ENCODE peak calls at places on chromosome 13, in four cellular contexts. P is GM23248; D is effector memory CD4-positive, alpha-beta T cell; U is fibroblast of lung. F is an unnamed sample.

GRCh38 chr13:55577082-55577846 is 1563.5 kb upstream of the PRR20A start:
- DNase-seq in D (no peak), U (no peak), P (no peak), F (no peak)

GRCh38 chr13:94749162-94749561 is 36.8 kb upstream of the SOX21 start:
- DNase-seq in P (no peak), U (no peak), D (no peak), F (no peak)

GRCh38 chr13:95644611-95645052 is at the start of gene DZIP1:
- DNase-seq in P (peak; percentile 95), D (no peak), U (peak; percentile 87), F (peak; percentile 82)

GRCh38 chr13:62633448-62633847 is 1217.8 kb upstream of the PCDH20 start:
- DNase-seq in P (no peak), U (no peak), D (no peak), F (no peak)

GRCh38 chr13:32261567-32261966 is 53.6 kb downstream of the ZAR1L start:
- DNase-seq in U (peak; percentile 90), D (no peak), P (peak; percentile 88), F (peak; percentile 63)

GRCh38 chr13:103140001-103140671 is 73.9 kb upstream of the SLC10A2 start:
- DNase-seq in P (peak; percentile 1), D (no peak), U (peak; percentile 2), F (no peak)

GRCh38 chr13:39776439-39776838 is 121.0 kb downstream of the COG6 start:
- DNase-seq in U (peak; percentile 66), P (peak; percentile 45), D (no peak), F (no peak)

GRCh38 chr13:79393564-79394249 is 12.3 kb downstream of the RBM26 start:
- DNase-seq in D (peak; percentile 5), U (no peak), P (no peak), F (no peak)

GRCh38 chr13:44715287-44716224 is 139.4 kb upstream of the TSC22D1 start:
- DNase-seq in D (no peak), U (no peak), P (peak; percentile 58), F (no peak)

GRCh38 chr13:48278806-48279205 is 24.7 kb upstream of the RB1 start:
- DNase-seq in U (no peak), D (no peak), P (no peak), F (no peak)

GRCh38 chr13:52096748-52097147 is 32.1 kb downstream of the NEK5 start:
- DNase-seq in D (no peak), U (no peak), P (no peak), F (no peak)

GRCh38 chr13:74825170-74825948 is 656.6 kb downstream of the TBC1D4 start:
- DNase-seq in D (no peak), P (peak; percentile 85), U (peak; percentile 84), F (no peak)

GRCh38 chr13:99313473-99313872 is 6.3 kb upstream of the GPR183 start:
- DNase-seq in U (no peak), D (no peak), P (peak; percentile 33), F (no peak)
- H3K27ac ChIP-seq in U (no peak overlapping the region), D (peak overlapping the region; percentile 91), P (peak overlapping the region; percentile 94), F (no peak overlapping the region)

GRCh38 chr13:50123002-50123401 is 107.8 kb downstream of the KCNRG start:
- DNase-seq in P (no peak), U (no peak), D (no peak), F (no peak)
- H3K4me3 ChIP-seq in P (peak overlapping the region; percentile 94), U (peak overlapping the region; percentile 96), D (no peak overlapping the region), F (peak overlapping the region; percentile 87)

GRCh38 chr13:98144501-98145350 is 1.8 kb downstream of the FARP1 start:
- DNase-seq in P (peak; percentile 79), D (no peak), U (peak; percentile 77), F (peak; percentile 68)

GRCh38 chr13:98142427-98143156 is at the start of gene FARP1:
- DNase-seq in U (peak; percentile 62), P (peak; percentile 88), D (no peak), F (peak; percentile 55)

GRCh38 chr13:98141938-98142426 is 912 bp upstream of the FARP1 start:
- DNase-seq in D (no peak), P (no peak), U (no peak), F (no peak)

GRCh38 chr13:98143157-98143553 is 261 bp downstream of the FARP1 start:
- DNase-seq in P (no peak), D (no peak), U (no peak), F (no peak)

DNA sequence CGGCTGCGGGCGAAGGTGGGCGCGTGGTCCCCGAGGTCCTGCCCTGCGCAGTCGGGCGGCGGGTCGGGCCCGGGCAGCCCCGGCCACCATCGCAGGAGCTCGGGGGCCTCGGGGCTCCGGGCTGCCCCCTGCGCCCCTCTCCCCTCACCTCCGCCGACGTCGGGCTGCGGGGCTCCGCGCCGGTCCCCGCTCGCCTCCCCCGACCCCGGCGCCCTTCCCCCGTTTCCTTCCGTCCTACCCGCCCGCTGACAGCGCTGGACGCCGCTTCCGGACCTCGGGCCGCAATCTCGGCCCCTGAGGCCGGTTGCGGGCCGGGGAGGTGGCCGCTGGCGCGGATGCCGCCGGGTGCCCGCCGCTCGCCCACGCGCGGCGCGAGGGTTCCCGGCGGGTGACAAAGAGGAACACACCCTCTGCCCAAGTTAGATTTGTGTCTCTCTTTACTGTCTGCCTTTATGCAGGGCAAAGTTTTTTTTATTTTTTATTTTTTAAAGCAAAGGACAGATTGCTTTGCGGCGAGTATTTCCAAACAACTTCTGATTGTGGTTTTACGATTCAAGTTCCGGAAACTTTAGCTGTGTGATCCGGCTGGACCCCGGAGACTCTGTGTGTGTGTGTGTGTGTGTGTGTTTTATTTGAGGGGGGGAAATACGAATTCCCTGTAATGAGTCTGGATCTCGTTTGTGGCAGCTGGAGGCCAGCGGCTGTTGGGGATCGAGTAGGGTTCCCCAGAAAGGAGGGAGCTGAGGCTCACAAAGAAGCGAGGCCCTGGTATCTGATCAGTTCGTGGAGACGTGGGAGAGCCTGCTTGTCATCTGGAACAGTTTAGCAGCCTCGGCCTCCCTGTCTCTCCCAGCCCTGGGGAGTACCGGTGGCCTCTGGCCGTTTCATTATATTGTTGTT is 957 bp downstream of the FARP1 start:
- DNase-seq in U (peak; percentile 46), D (no peak), P (peak; percentile 76), F (peak; percentile 54)
- H3K27ac ChIP-seq in U (peak overlapping the region; percentile 85), D (no peak overlapping the region), P (peak overlapping the region; percentile 53), F (peak overlapping the region; percentile 42)

DNA sequence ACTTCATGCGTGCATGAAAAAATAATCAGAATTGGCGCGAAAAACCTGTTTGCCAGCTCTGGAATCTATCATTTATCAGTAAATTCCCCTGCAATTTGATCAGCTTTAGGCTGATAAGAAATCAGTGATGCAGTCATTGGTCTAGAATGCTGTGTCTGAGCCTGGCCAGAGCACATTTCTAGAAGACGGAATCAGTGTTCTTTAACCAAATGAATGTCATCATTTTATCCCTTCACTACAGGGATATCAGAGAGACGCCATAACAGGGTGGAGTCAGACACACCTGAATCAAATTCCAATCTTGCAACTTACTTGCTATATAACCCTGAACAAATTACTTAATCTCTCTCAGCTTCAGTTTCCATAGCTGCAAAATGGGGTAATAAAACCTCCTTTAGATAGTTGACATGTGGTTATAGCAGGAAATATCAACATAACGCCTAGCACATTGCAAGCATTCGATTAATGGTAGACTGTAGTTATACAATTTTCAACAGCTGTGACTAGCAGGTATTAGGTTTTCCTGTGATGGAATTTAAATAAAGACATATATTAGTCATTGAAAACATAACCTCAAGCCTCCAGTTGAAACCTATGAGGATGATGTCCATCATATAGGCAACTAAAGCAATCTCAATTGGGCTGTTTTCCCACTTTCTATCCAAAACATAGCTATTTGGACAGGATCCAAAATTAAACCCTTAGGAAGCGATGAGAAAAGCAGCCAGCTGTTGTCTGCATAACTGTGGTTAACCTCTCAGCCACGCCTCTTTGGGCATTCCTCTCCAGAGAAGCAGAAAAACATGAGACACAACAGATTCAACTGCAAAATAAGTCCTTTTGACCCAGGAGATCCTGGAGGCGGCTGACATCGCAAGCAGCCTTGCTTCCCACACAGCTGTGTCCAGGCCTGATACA is 51.6 kb upstream of the UBL3 start:
- DNase-seq in U (peak; percentile 96), P (peak; percentile 95), D (peak; percentile 18), F (peak; percentile 76)
- H3K4me3 ChIP-seq in U (no peak overlapping the region), P (peak overlapping the region; percentile 53), D (peak overlapping the region; percentile 39), F (peak overlapping the region; percentile 2)

DNA sequence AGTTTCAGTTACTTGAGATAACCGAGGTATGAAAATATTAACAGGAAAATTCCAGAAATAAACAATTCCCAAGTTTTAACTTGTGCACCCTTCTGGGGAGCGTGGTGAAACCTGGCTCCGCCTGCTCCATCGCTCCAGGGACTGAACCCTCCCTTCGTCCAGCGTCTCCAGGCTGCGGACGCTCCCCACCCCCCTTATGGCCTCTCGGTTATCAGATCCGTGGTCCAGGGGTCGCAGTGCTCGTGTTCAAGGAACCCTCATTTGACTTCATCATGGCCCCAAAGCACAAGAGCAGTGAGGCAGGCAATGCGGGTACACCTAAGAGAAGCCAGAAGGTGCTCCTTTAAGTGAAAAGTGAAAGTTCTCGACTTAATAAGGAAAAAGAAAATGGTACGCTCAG is 71.1 kb downstream of the ATP11A start:
- DNase-seq in P (no peak), D (no peak), U (no peak), F (no peak)
- H3K27ac ChIP-seq in P (no peak overlapping the region), D (no peak overlapping the region), U (no peak overlapping the region), F (no peak overlapping the region)